ENCODE peak calls at places on chromosomes 16 and 17, in seven cellular contexts. J is CD8-positive, alpha-beta T cell; G is mucosa of descending colon; F is CD4-positive, alpha-beta T cell; H is Calu3; Y is endothelial cell; M is nephron progenitor cell. U is an unnamed sample.

GRCh38 chr17:63497708-63498483 is 21.0 kb downstream of the ACE start:
- DNase-seq in J (no peak), G (no peak), F (no peak), H (no peak), Y (peak; percentile 51), M (peak; percentile 35), U (no peak)

GRCh38 chr17:82879241-82879640 is 39.4 kb upstream of the ZNF750 start:
- DNase-seq in J (no peak), G (peak; percentile 15), F (no peak), H (no peak), Y (no peak), M (no peak), U (no peak)

GRCh38 chr17:44442806-44443205 is 53.4 kb upstream of the ITGA2B start:
- DNase-seq in J (no peak), G (no peak), F (no peak), H (no peak), Y (no peak), M (no peak), U (no peak)

GRCh38 chr16:9661336-9661735 is 520.9 kb downstream of the GRIN2A start:
- DNase-seq in J (no peak), G (no peak), F (no peak), H (no peak), Y (no peak), M (peak; percentile 26), U (no peak)

GRCh38 chr16:76940251-76940650 is 250.7 kb upstream of the MON1B start:
- DNase-seq in J (no peak), G (no peak), F (no peak), H (no peak), Y (no peak), M (no peak), U (no peak)

GRCh38 chr16:29968205-29968604 is 5.5 kb upstream of the TAOK2 start:
- DNase-seq in J (no peak), G (no peak), F (no peak), H (no peak), Y (no peak), M (no peak), U (no peak)

GRCh38 chr16:66205287-66206167 is 161.0 kb upstream of the CDH5 start:
- DNase-seq in J (no peak), G (no peak), F (no peak), H (no peak), Y (no peak), M (no peak), U (no peak)

GRCh38 chr17:6534846-6535514 is 21.4 kb downstream of the PITPNM3 start:
- DNase-seq in J (no peak), G (no peak), F (no peak), H (no peak), Y (no peak), M (no peak), U (no peak)

GRCh38 chr17:67994827-67995567 is 1.3 kb downstream of the C17orf58 start:
- DNase-seq in J (no peak), G (no peak), F (no peak), H (no peak), Y (no peak), M (no peak), U (peak; percentile 35)

GRCh38 chr16:56349086-56349415 is 76.3 kb downstream of the AMFR start:
- DNase-seq in J (no peak), G (peak; percentile 8), F (no peak), H (no peak), Y (no peak), M (no peak), U (no peak)
- TF ChIP-seq CTCF in J (no peak), G (no peak), F (no peak), H (no peak), Y (no peak), M (no peak), U (no peak)

GRCh38 chr16:67833418-67834241 is 8.5 kb upstream of the THAP11 start:
- DNase-seq in J (peak; percentile 84), G (peak; percentile 96), F (peak; percentile 90), H (peak; percentile 94), Y (peak; percentile 93), M (peak; percentile 98), U (peak; percentile 97)
- TF ChIP-seq CTCF in J (no peak), G (peak; percentile 8), F (no peak), H (no peak), Y (no peak), M (no peak), U (no peak)

GRCh38 chr17:72089453-72089987 is 31.3 kb upstream of the SOX9 start:
- DNase-seq in J (no peak), G (no peak), F (no peak), H (no peak), Y (no peak), M (no peak), U (no peak)
- TF ChIP-seq CTCF in J (no peak), G (no peak), F (no peak), H (no peak), Y (no peak), M (no peak), U (no peak)

GRCh38 chr17:5019475-5019956 is 15.7 kb downstream of the SLC52A1 start:
- DNase-seq in J (no peak), G (no peak), F (no peak), H (no peak), Y (no peak), M (no peak), U (peak; percentile 53)
- TF ChIP-seq CTCF in J (no peak), G (no peak), F (peak; percentile 29), H (no peak), Y (no peak), M (no peak), U (peak; percentile 45)

DNA sequence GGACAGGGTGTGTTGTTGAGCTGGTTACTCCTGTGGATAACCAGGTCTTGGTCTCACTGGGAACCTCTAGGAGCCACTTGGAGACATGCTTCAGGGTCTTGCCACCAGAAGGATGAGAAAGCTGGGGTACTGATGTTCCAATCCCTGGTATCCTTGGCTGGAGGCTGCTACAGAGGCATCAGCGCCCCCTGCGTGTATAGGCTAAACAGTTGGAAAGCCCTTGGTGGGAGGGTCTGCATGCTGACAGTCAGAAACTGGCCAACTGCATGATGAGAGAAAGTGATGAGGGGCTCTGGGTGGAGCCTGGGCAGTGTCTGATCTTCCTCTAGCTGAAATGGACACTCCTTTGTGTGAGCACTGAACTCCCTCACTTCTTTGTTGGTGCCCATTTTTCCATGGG is 536.9 kb downstream of the XYLT1 start:
- DNase-seq in J (no peak), G (no peak), F (no peak), H (no peak), Y (no peak), M (no peak), U (no peak)
- TF ChIP-seq CTCF in J (no peak), G (no peak), F (no peak), H (no peak), Y (no peak), M (no peak), U (no peak)

GRCh38 chr16:68083239-68083781 is 1.9 kb upstream of the NFATC3 start:
- DNase-seq in J (no peak), G (no peak), F (no peak), H (no peak), Y (no peak), M (no peak), U (no peak)

GRCh38 chr16:68083861-68084503 is 1.2 kb upstream of the NFATC3 start:
- DNase-seq in J (no peak), G (no peak), F (no peak), H (no peak), Y (peak; percentile 25), M (peak; percentile 39), U (no peak)

GRCh38 chr16:68085259-68086071 is at the start of gene NFATC3:
- DNase-seq in J (peak; percentile 98), G (peak; percentile 99), F (peak; percentile 99), H (peak; percentile 99), Y (peak; percentile 98), M (peak; percentile 99), U (peak; percentile 97)

GRCh38 chr16:68086336-68086821 is 1.2 kb downstream of the NFATC3 start:
- DNase-seq in J (no peak), G (no peak), F (no peak), H (no peak), Y (no peak), M (no peak), U (no peak)

GRCh38 chr16:68084504-68085258 is 489 bp upstream of the NFATC3 start:
- DNase-seq in J (peak; percentile 61), G (peak; percentile 92), F (peak; percentile 72), H (peak; percentile 86), Y (peak; percentile 77), M (peak; percentile 84), U (peak; percentile 87)
- TF ChIP-seq CTCF in J (no peak), G (no peak), F (no peak), H (no peak), Y (no peak), M (no peak), U (peak; percentile 29)